ENCODE peak calls at places on chromosome X, in seven cellular contexts. I, S, N, Y, F, T and X are unnamed samples.

GRCh38 chrX:103830848-103831247 is 1.2 kb downstream of the RAB9B start:
- DNase-seq in I (no peak), S (no peak), N (no peak), Y (no peak), F (no peak), T (no peak), X (no peak)

GRCh38 chrX:155027509-155028066 is 944 bp downstream of the FUNDC2 start:
- DNase-seq in I (peak; percentile 54), S (no peak), N (no peak), Y (peak; percentile 73), F (no peak), T (peak; percentile 21), X (no peak)

GRCh38 chrX:125205084-125205917 is 114.4 kb upstream of the TEX13C start:
- DNase-seq in I (no peak), S (no peak), N (no peak), Y (no peak), F (peak; percentile 66), T (peak; percentile 55), X (peak; percentile 81)

GRCh38 chrX:47093248-47093647 is 15.0 kb downstream of the RGN start:
- DNase-seq in I (peak; percentile 11), S (no peak), N (no peak), Y (peak; percentile 2), F (no peak), T (no peak), X (no peak)

GRCh38 chrX:44042124-44042523 is 68.9 kb upstream of the NDP start:
- DNase-seq in I (no peak), S (no peak), N (no peak), Y (no peak), F (no peak), T (no peak), X (no peak)

GRCh38 chrX:24965400-24965799 is 50.4 kb downstream of the ARX start:
- DNase-seq in I (no peak), S (no peak), N (no peak), Y (no peak), F (no peak), T (no peak), X (no peak)

GRCh38 chrX:71909956-71910355 is 689 bp upstream of the NHSL2 start:
- DNase-seq in I (no peak), S (no peak), N (no peak), Y (no peak), F (peak; percentile 24), T (peak; percentile 27), X (peak; percentile 4)

GRCh38 chrX:97828454-97828853 is 944.7 kb downstream of the RPA4 start:
- DNase-seq in I (no peak), S (no peak), N (no peak), Y (no peak), F (no peak), T (no peak), X (no peak)

GRCh38 chrX:108307408-108308085 is 130.7 kb downstream of the COL4A6 start:
- DNase-seq in I (no peak), S (no peak), N (no peak), Y (no peak), F (peak; percentile 18), T (peak; percentile 17), X (peak; percentile 76)

GRCh38 chrX:42079968-42080367 is 156.6 kb upstream of the CASK start:
- DNase-seq in I (no peak), S (no peak), N (no peak), Y (no peak), F (no peak), T (no peak), X (no peak)

GRCh38 chrX:39874202-39874816 is 223.4 kb downstream of the BCOR start:
- DNase-seq in I (no peak), S (no peak), N (peak; percentile 38), Y (no peak), F (no peak), T (no peak), X (no peak)

GRCh38 chrX:21708116-21708515 is 49.8 kb downstream of the SMPX start:
- DNase-seq in I (no peak), S (no peak), N (no peak), Y (no peak), F (no peak), T (no peak), X (no peak)

GRCh38 chrX:72714471-72714916 is 388 bp upstream of the PHKA1 start:
- DNase-seq in I (peak; percentile 39), S (peak; percentile 56), N (no peak), Y (peak; percentile 20), F (peak; percentile 38), T (peak; percentile 76), X (peak; percentile 66)

GRCh38 chrX:1059576-1060561 is 152.6 kb downstream of the CRLF2 start:
- DNase-seq in I (no peak), S (no peak), N (no peak), Y (no peak), F (no peak), T (no peak), X (no peak)

GRCh38 chrX:40201486-40201885 is 103.7 kb upstream of the BCOR start:
- DNase-seq in I (no peak), S (no peak), N (no peak), Y (no peak), F (no peak), T (no peak), X (no peak)

GRCh38 chrX:130834149-130834548 is 68.9 kb downstream of the ENOX2 start:
- DNase-seq in I (peak; percentile 34), S (no peak), N (no peak), Y (no peak), F (no peak), T (no peak), X (no peak)

GRCh38 chrX:108316456-108316855 is 121.8 kb downstream of the COL4A6 start:
- DNase-seq in I (no peak), S (no peak), N (no peak), Y (peak; percentile 7), F (no peak), T (no peak), X (no peak)

GRCh38 chrX:150547511-150548115 is 20.8 kb upstream of the MTM1 start:
- DNase-seq in I (peak; percentile 43), S (peak; percentile 48), N (no peak), Y (no peak), F (peak; percentile 84), T (peak; percentile 58), X (peak; percentile 88)

GRCh38 chrX:120697053-120697452 is 67.2 kb upstream of the C1GALT1C1 start:
- DNase-seq in I (no peak), S (no peak), N (no peak), Y (no peak), F (no peak), T (no peak), X (no peak)

GRCh38 chrX:119734897-119735339 is 23.5 kb upstream of the SOWAHD start:
- DNase-seq in I (no peak), S (peak; percentile 13), N (no peak), Y (no peak), F (peak; percentile 53), T (peak; percentile 45), X (peak; percentile 88)

GRCh38 chrX:113059714-113060113 is 219.1 kb upstream of the AMOT start:
- DNase-seq in I (no peak), S (no peak), N (no peak), Y (no peak), F (no peak), T (no peak), X (peak; percentile 6)

GRCh38 chrX:136779346-136779781 is 1.4 kb downstream of the ARHGEF6 start:
- DNase-seq in I (no peak), S (no peak), N (no peak), Y (peak; percentile 88), F (no peak), T (no peak), X (no peak)

GRCh38 chrX:47166126-47166525 is 21.1 kb downstream of the RBM10 start:
- DNase-seq in I (no peak), S (no peak), N (no peak), Y (no peak), F (no peak), T (no peak), X (no peak)

GRCh38 chrX:119990995-119991787 is 47.6 kb upstream of the NKAP start:
- DNase-seq in I (no peak), S (no peak), N (no peak), Y (no peak), F (no peak), T (no peak), X (no peak)

GRCh38 chrX:104987063-104987462 is 233.4 kb downstream of the TEX13A start:
- DNase-seq in I (no peak), S (no peak), N (no peak), Y (no peak), F (no peak), T (no peak), X (no peak)

GRCh38 chrX:133921764-133922389 is 63.5 kb downstream of the GPC3 start:
- DNase-seq in I (peak; percentile 38), S (peak; percentile 75), N (no peak), Y (no peak), F (peak; percentile 67), T (no peak), X (peak; percentile 5)

GRCh38 chrX:18995216-18995615 is 11.3 kb upstream of the PHKA2 start:
- DNase-seq in I (no peak), S (no peak), N (no peak), Y (no peak), F (no peak), T (no peak), X (no peak)

GRCh38 chrX:74835566-74835965 is 89.7 kb downstream of the NEXMIF start:
- DNase-seq in I (no peak), S (no peak), N (no peak), Y (no peak), F (no peak), T (no peak), X (no peak)

GRCh38 chrX:18944482-18944881 is 39.4 kb downstream of the PHKA2 start:
- DNase-seq in I (no peak), S (no peak), N (no peak), Y (no peak), F (no peak), T (no peak), X (no peak)

GRCh38 chrX:15475021-15475420 is 18.1 kb downstream of the PIR start:
- DNase-seq in I (no peak), S (peak; percentile 54), N (no peak), Y (no peak), F (no peak), T (no peak), X (no peak)

GRCh38 chrX:42967681-42968080 is 189.7 kb upstream of the PPP1R2C start:
- DNase-seq in I (no peak), S (no peak), N (no peak), Y (no peak), F (no peak), T (no peak), X (no peak)

GRCh38 chrX:32483534-32484136 is 727.7 kb downstream of the DMD start:
- DNase-seq in I (no peak), S (no peak), N (no peak), Y (peak; percentile 7), F (no peak), T (no peak), X (no peak)

GRCh38 chrX:124230573-124231300 is 101.7 kb upstream of the TEX13D start:
- DNase-seq in I (no peak), S (no peak), N (no peak), Y (no peak), F (no peak), T (no peak), X (no peak)

GRCh38 chrX:31099536-31100090 is 27.8 kb upstream of the FTHL17 start:
- DNase-seq in I (no peak), S (no peak), N (no peak), Y (no peak), F (no peak), T (no peak), X (no peak)

GRCh38 chrX:123648028-123648810 is 84.6 kb downstream of the THOC2 start:
- DNase-seq in I (peak; percentile 8), S (peak; percentile 74), N (no peak), Y (no peak), F (no peak), T (no peak), X (peak; percentile 78)

GRCh38 chrX:69285881-69286545 is 120.8 kb upstream of the PJA1 start:
- DNase-seq in I (peak; percentile 3), S (peak; percentile 76), N (peak; percentile 1), Y (no peak), F (peak; percentile 62), T (peak; percentile 29), X (peak; percentile 64)

GRCh38 chrX:153685751-153686676 is 1.7 kb upstream of the SLC6A8 start:
- DNase-seq in I (no peak), S (no peak), N (no peak), Y (no peak), F (peak; percentile 17), T (no peak), X (no peak)

GRCh38 chrX:13212191-13212651 is 107.6 kb downstream of the ATXN3L start:
- DNase-seq in I (no peak), S (no peak), N (no peak), Y (no peak), F (no peak), T (no peak), X (no peak)